ENCODE peak calls at places on chromosomes 3 and 15, in ten cellular contexts. U is coronary artery, I is AG09319, D is neural crest cell, V is GM12878, J is AG04450, G is colonic mucosa, W is activated B cell treated with CpG ODN at 0.5 μM for 24 hours, S is choroid plexus epithelial cell, M is GM10248. X is an unnamed sample.

GRCh38 chr15:84915011-84915958 is 30.8 kb downstream of the SLC28A1 start:
- DNase-seq in U (peak; percentile 90), V (peak; percentile 79), I (no peak), G (peak; percentile 53), S (peak; percentile 87), D (no peak), W (no peak), J (no peak), M (peak; percentile 89), X (peak; percentile 88)

GRCh38 chr3:71684752-71685151 is 40.5 kb downstream of the EIF4E3 start:
- DNase-seq in S (peak; percentile 87), M (no peak), D (no peak), J (peak; percentile 57), G (peak; percentile 31), W (no peak), V (no peak), I (peak; percentile 82), U (no peak), X (no peak)

GRCh38 chr15:90219421-90220141 is 14.2 kb downstream of the CIB1 start:
- DNase-seq in J (no peak), M (peak; percentile 67), G (no peak), D (peak; percentile 55), W (peak; percentile 70), S (no peak), U (no peak), V (no peak), I (no peak), X (peak; percentile 78)

GRCh38 chr3:141486735-141487418 is at the start of gene RASA2:
- DNase-seq in J (no peak), W (peak; percentile 75), U (peak; percentile 85), M (peak; percentile 91), S (peak; percentile 66), I (peak; percentile 56), V (no peak), G (peak; percentile 72), D (peak; percentile 49), X (peak; percentile 92)

GRCh38 chr3:159892171-159892791 is 96.4 kb upstream of the IL12A start:
- DNase-seq in U (no peak), S (no peak), D (no peak), I (no peak), G (no peak), V (no peak), M (no peak), W (no peak), J (no peak), X (no peak)

GRCh38 chr3:25573386-25574171 is 91.1 kb downstream of the TOP2B start:
- DNase-seq in U (no peak), G (no peak), S (peak; percentile 60), J (no peak), I (no peak), W (no peak), V (no peak), D (no peak), M (no peak), X (no peak)

GRCh38 chr3:48130321-48130881 is 57.8 kb downstream of the CDC25A start:
- DNase-seq in G (peak; percentile 25), W (no peak), D (no peak), U (peak; percentile 88), M (no peak), I (peak; percentile 72), J (peak; percentile 72), V (no peak), S (peak; percentile 96), X (peak; percentile 22)

GRCh38 chr3:40930131-40930538 is 269.2 kb upstream of the CTNNB1 start:
- DNase-seq in S (peak; percentile 43), M (no peak), U (no peak), G (no peak), J (no peak), W (no peak), V (no peak), D (no peak), I (no peak), X (no peak)

GRCh38 chr3:124886168-124887051 is 755 bp downstream of the ITGB5 start:
- DNase-seq in V (no peak), I (no peak), G (peak; percentile 75), W (peak; percentile 17), U (peak; percentile 84), D (peak; percentile 49), S (peak; percentile 34), M (peak; percentile 59), J (no peak), X (peak; percentile 67)

GRCh38 chr15:57962887-57963286 is 102.6 kb downstream of the ALDH1A2 start:
- DNase-seq in W (no peak), U (no peak), G (no peak), D (no peak), V (no peak), M (no peak), S (no peak), J (no peak), I (no peak), X (no peak)

GRCh38 chr3:38475716-38476115 is 20.4 kb upstream of the EXOG start:
- DNase-seq in V (no peak), I (no peak), S (no peak), W (no peak), J (no peak), U (no peak), G (no peak), D (no peak), M (no peak), X (no peak)

GRCh38 chr15:84992157-84992940 is 10.7 kb downstream of the PDE8A start:
- DNase-seq in W (no peak), U (no peak), V (no peak), J (peak; percentile 21), S (peak; percentile 70), G (peak; percentile 52), M (no peak), I (no peak), D (no peak), X (no peak)

GRCh38 chr3:66272016-66272415 is 51.2 kb downstream of the SLC25A26 start:
- DNase-seq in J (no peak), V (no peak), I (no peak), D (no peak), U (no peak), M (no peak), S (no peak), W (no peak), G (no peak), X (no peak)

GRCh38 chr3:126616931-126617330 is 38.0 kb downstream of the TXNRD3 start:
- DNase-seq in U (no peak), D (no peak), J (no peak), M (no peak), I (no peak), V (no peak), S (peak; percentile 17), W (no peak), G (no peak), X (no peak)

GRCh38 chr15:97099040-97099439 is 768.5 kb downstream of the NR2F2 start:
- DNase-seq in V (no peak), I (no peak), U (no peak), G (no peak), W (no peak), S (no peak), D (no peak), J (no peak), M (no peak), X (no peak)

GRCh38 chr3:46861996-46862688 is 1.1 kb downstream of the MYL3 start:
- DNase-seq in J (no peak), S (no peak), M (no peak), W (no peak), G (no peak), U (peak; percentile 45), V (no peak), I (no peak), D (no peak), X (no peak)
- TF ChIP-seq CTCF in J (no peak), S (no peak), M (no peak), W (no peak), G (no peak), U (no peak), V (no peak), I (no peak), D (no peak), X (no peak)

GRCh38 chr3:193836918-193837317 is 243.9 kb downstream of the OPA1 start:
- DNase-seq in U (no peak), J (no peak), D (no peak), S (no peak), G (no peak), W (no peak), M (no peak), V (no peak), I (no peak), X (no peak)
- TF ChIP-seq CTCF in U (no peak), J (no peak), D (no peak), S (no peak), G (no peak), W (no peak), M (no peak), V (no peak), I (no peak), X (no peak)

DNA sequence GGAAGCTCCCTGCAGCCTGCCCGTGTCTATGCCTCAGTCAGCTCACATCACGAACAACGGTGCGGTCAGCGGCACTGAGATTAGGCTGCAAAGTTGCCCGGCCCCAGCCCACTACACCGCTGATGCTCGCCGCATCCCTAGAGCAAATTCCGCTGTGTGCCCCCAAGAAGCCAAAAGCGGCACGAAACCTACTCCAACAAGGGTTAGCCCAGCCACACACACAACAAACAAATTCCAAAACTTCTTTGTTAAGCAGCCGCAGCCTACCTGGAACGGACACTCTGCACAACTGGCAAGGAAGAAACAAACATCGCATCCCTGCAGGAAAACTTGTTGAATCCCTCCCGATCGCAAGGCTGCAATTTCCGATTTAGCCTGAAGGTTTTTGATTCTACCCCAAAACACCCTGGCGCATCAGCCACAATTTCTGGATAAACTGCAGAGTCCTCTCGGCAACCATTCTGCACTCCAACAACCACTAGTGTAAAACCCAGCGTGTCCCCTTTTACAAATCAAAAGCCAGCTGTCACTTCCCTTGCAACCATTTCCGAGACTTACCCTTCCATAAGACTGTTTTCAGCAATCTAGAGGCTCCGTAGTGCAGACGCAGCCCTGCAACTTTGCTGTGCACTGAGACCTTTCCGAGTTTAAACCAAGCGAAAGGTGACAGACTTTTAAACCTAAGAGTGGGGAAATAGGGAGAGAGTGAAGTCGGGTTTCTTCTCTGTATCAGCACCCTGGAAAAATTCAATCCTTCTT is 425 bp downstream of the ROBO1 start:
- DNase-seq in J (no peak), M (no peak), D (peak; percentile 21), V (no peak), G (no peak), S (peak; percentile 57), W (no peak), I (no peak), U (no peak), X (no peak)
- TF ChIP-seq CTCF in J (no peak), M (no peak), D (peak; percentile 52), V (no peak), G (no peak), S (peak; percentile 53), W (no peak), I (no peak), U (no peak), X (no peak)

DNA sequence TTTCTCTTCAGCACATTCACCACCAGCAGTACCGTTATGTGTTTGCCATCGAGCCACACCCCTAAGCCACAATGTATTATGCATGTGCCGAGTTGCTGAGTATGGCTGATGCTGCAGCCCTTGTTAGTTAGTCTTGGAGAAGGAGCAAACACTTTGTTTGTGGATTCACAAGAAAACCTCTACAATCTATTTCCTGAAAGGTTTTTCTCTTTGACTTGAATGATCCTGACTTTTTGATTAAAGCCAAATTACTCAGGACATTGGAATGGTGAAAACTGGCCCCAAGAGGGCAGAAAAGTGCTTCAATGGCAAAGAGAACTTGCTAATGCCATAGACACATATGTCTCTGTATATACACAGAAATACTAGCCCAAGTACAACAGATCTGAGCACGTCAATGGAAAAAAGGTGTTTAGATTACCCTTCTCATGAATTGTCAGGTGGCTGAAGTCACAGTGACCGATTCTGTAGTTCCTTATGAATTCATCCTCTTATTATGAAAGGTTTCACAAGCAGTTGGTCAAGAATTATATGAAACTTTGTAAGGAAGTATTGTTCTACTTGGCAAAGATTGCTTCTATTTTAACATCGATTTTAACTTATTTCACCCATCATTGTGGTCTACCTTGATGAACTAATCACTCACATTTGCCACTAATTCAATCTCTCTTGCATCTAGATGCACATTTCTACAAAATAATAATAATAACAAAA is 103.0 kb downstream of the P3H2 start:
- DNase-seq in G (peak; percentile 48), M (no peak), S (peak; percentile 87), D (no peak), I (peak; percentile 54), U (no peak), J (peak; percentile 57), V (no peak), W (no peak), X (no peak)
- TF ChIP-seq CTCF in G (peak; percentile 24), M (peak; percentile 38), S (peak; percentile 60), D (peak; percentile 44), I (peak; percentile 44), U (no peak), J (peak; percentile 55), V (peak; percentile 49), W (no peak), X (peak; percentile 19)